ENCODE peak calls at places on chromosomes 2 and 18, in seven cellular contexts. B is heart right ventricle, O is astrocyte of the spinal cord, Q is astrocyte of the cerebellum, S is GM12878, J is HFF-Myc, C is prostate gland. Z is an unnamed sample.
A peak's percentile ranks its signal among the peaks of the same experiment; 100 is the strongest.

GRCh38 chr2:110678457-110679336 is 834 bp upstream of the BUB1 start:
- DNase-seq in J (no peak), B (peak; percentile 15), S (no peak), Q (no peak), O (no peak), C (peak; percentile 7), Z (peak; percentile 39)

GRCh38 chr2:115939902-115940301 is 1497.5 kb downstream of the DPP10 start:
- DNase-seq in S (no peak), B (no peak), C (no peak), Q (no peak), J (no peak), O (no peak), Z (no peak)

GRCh38 chr2:71789556-71790219 is 336.3 kb downstream of the DYSF start:
- DNase-seq in B (no peak), S (no peak), O (no peak), Q (no peak), J (no peak), C (no peak), Z (peak; percentile 34)

GRCh38 chr2:177887722-177888121 is 184.9 kb downstream of the PDE11A start:
- DNase-seq in B (no peak), S (no peak), Q (no peak), C (no peak), O (no peak), J (no peak), Z (no peak)

GRCh38 chr2:229235136-229235914 is 35.8 kb downstream of the PID1 start:
- DNase-seq in O (peak; percentile 42), B (no peak), S (no peak), J (no peak), Q (no peak), C (no peak), Z (peak; percentile 61)

GRCh38 chr2:66573866-66574265 is 138.9 kb downstream of the MEIS1 start:
- DNase-seq in O (peak; percentile 29), S (no peak), J (no peak), B (no peak), C (no peak), Q (no peak), Z (no peak)

GRCh38 chr2:143128681-143129580 is at the start of gene ARHGAP15:
- DNase-seq in B (peak; percentile 13), S (peak; percentile 85), J (no peak), Q (no peak), O (no peak), C (no peak), Z (no peak)

GRCh38 chr2:178404380-178404767 is 46.6 kb downstream of the PRKRA start:
- DNase-seq in Q (no peak), S (peak; percentile 95), J (peak; percentile 72), B (no peak), O (peak; percentile 73), C (no peak), Z (peak; percentile 78)

GRCh38 chr2:120613742-120614481 is 121.8 kb upstream of the GLI2 start:
- DNase-seq in J (peak; percentile 83), C (no peak), Q (peak; percentile 37), O (peak; percentile 70), S (no peak), B (no peak), Z (peak; percentile 78)

GRCh38 chr18:13287372-13287771 is 68.8 kb downstream of the LDLRAD4 start:
- DNase-seq in O (no peak), S (no peak), J (no peak), Q (no peak), C (no peak), B (no peak), Z (no peak)

GRCh38 chr18:78129260-78129659 is 850.4 kb upstream of the SALL3 start:
- DNase-seq in Q (no peak), O (no peak), C (no peak), S (no peak), B (no peak), J (no peak), Z (no peak)

GRCh38 chr2:201228271-201228911 is 31.9 kb upstream of the CASP8 start:
- DNase-seq in O (no peak), J (no peak), S (no peak), Q (no peak), B (no peak), C (no peak), Z (peak; percentile 36)

GRCh38 chr2:9336534-9337354 is 86.6 kb downstream of the ITGB1BP1 start:
- DNase-seq in B (no peak), S (no peak), O (peak; percentile 94), Q (peak; percentile 85), C (peak; percentile 77), J (peak; percentile 95), Z (peak; percentile 98)

GRCh38 chr2:111122631-111123421 is 2.1 kb downstream of the BCL2L11 start:
- DNase-seq in O (peak; percentile 84), J (no peak), B (peak; percentile 87), Q (peak; percentile 73), C (peak; percentile 79), S (no peak), Z (peak; percentile 82)

GRCh38 chr2:234989183-234989701 is 37.4 kb downstream of the SH3BP4 start:
- DNase-seq in B (peak; percentile 82), S (no peak), Q (no peak), O (peak; percentile 75), J (no peak), C (peak; percentile 90), Z (no peak)

DNA sequence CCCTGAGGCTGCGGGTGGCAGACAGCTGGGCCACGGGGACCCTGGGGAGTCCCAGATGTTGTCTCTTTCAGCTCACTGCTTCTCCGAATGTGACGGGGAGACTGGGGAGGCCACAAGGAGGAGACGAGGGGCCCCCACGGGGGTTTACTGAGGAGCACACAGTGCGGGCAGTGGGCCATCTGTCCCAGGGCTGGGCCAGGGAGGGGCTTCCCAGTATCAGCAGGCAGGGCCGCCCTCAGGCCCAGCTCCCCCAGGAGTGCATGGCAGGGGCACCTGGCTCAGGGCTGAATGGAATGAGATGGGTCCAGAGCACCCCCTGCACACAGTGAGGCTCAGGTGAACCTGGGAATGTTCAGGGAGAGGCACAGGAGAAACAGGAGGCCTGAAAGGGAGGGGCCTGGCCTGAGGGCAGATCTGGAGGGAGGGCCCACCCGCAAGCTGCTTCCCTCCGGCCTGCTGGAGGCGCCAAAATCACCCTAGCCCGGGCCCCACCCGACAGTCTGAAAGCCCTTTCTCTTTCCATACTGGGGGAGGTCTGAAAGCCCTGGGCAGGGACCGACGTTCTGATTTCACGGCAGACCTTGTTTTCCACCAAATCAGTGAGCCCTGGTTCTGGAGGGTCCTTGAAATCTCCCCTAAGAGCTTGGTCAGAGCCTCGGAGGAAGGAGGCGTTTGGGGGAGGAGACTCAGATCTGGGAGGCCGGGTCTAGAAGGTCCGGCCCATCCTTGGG is 35.5 kb upstream of the PTMA start:
- DNase-seq in J (no peak), C (no peak), S (peak; percentile 71), O (peak; percentile 44), B (peak; percentile 57), Q (no peak), Z (peak; percentile 82)
- H3K4me3 ChIP-seq in J (no peak overlapping the region), C (no peak overlapping the region), S (peak overlapping the region; percentile 73), O (no peak overlapping the region), B (no peak overlapping the region), Q (no peak overlapping the region), Z (peak overlapping the region; percentile 58)

GRCh38 chr18:51540562-51540961 is 343.1 kb upstream of the MEX3C start:
- DNase-seq in O (no peak), S (no peak), C (no peak), J (no peak), B (no peak), Q (no peak), Z (no peak)

GRCh38 chr18:51541230-51541629 is 343.7 kb upstream of the MEX3C start:
- DNase-seq in B (no peak), Q (no peak), O (no peak), C (no peak), J (no peak), S (no peak), Z (no peak)

GRCh38 chr18:51531496-51531895 is 334.0 kb upstream of the MEX3C start:
- DNase-seq in O (no peak), C (no peak), S (no peak), B (no peak), Q (no peak), J (no peak), Z (no peak)

DNA sequence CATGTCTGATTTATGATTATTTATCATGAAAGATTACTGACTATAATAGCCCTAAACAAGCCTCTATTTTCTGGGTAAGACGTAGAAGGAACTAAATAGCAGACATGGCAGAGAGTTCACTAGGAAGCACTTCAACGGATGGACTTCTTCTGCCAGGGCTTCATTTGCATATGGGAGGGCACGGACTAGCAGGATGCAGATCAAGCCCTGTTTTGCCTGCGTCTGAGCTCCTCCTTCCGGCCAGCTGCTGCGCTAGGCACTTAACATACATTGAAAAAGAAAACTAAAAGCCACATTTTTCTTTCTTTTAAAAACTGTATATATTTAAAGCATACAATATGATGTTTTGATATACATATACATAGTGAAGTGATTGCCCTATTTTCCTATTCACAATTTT is 340.0 kb upstream of the MEX3C start:
- DNase-seq in C (no peak), J (no peak), S (peak; percentile 2), Q (peak; percentile 1), B (peak; percentile 17), O (no peak), Z (peak; percentile 54)
- TF ChIP-seq CTCF in C (no peak), J (no peak), S (peak; percentile 27), Q (peak; percentile 34), B (peak; percentile 59), O (peak; percentile 32), Z (peak; percentile 54)

GRCh38 chr2:31125918-31126695 is 12.1 kb downstream of the GALNT14 start:
- DNase-seq in O (peak; percentile 4), S (no peak), C (no peak), Q (no peak), B (no peak), J (no peak), Z (peak; percentile 24)
- H3K4me3 ChIP-seq in O (no peak overlapping the region), S (no peak overlapping the region), C (no peak overlapping the region), Q (no peak overlapping the region), B (no peak overlapping the region), J (no peak overlapping the region), Z (no peak overlapping the region)

GRCh38 chr2:25473758-25474335 is 132.1 kb upstream of the DNMT3A start:
- DNase-seq in J (no peak), Q (peak; percentile 36), S (no peak), B (peak; percentile 20), C (no peak), O (peak; percentile 42), Z (peak; percentile 67)
- TF ChIP-seq CTCF in J (no peak), Q (no peak), S (no peak), B (no peak), C (no peak), O (no peak), Z (no peak)

GRCh38 chr18:63148449-63149199 is 170.9 kb downstream of the BCL2 start:
- DNase-seq in O (peak; percentile 39), S (no peak), C (no peak), J (no peak), B (no peak), Q (peak; percentile 36), Z (peak; percentile 74)
- H3K4me3 ChIP-seq in O (no peak overlapping the region), S (no peak overlapping the region), C (no peak overlapping the region), J (no peak overlapping the region), B (no peak overlapping the region), Q (no peak overlapping the region), Z (no peak overlapping the region)

GRCh38 chr2:97748397-97748796 is 35.0 kb downstream of the ZAP70 start:
- DNase-seq in Q (no peak), J (no peak), B (peak; percentile 49), C (no peak), O (no peak), S (no peak), Z (no peak)
- TF ChIP-seq CTCF in Q (peak; percentile 22), J (peak; percentile 39), B (peak; percentile 66), C (no peak), O (peak; percentile 31), S (peak; percentile 40), Z (peak; percentile 29)

GRCh38 chr2:17752281-17752680 is 1.3 kb downstream of the SMC6 start:
- DNase-seq in B (no peak), O (no peak), J (no peak), S (no peak), Q (no peak), C (no peak), Z (no peak)
- H3K4me3 ChIP-seq in B (peak overlapping the region; percentile 90), O (peak overlapping the region; percentile 91), J (peak overlapping the region; percentile 79), S (peak overlapping the region; percentile 91), Q (peak overlapping the region; percentile 86), C (no peak overlapping the region), Z (no peak overlapping the region)